ENCODE peak calls at places on chromosome 3, in eight cellular contexts. A is neural crest cell, R is pancreas, W is spleen, X is AG09309, O is prostate gland, F is endothelial cell, G is transverse colon. D is an unnamed sample.

GRCh38 chr3:146454796-146455195 is 14.6 kb downstream of the PLSCR2 start:
- DNase-seq in A (no peak), R (no peak), W (no peak), X (no peak), O (no peak), F (no peak), G (no peak), D (no peak)

GRCh38 chr3:17157713-17158112 is 273.0 kb downstream of the PLCL2 start:
- DNase-seq in A (no peak), R (no peak), W (no peak), X (peak; percentile 14), O (no peak), F (no peak), G (no peak), D (no peak)

GRCh38 chr3:189863031-189863430 is 231.8 kb downstream of the TP63 start:
- DNase-seq in A (no peak), R (no peak), W (no peak), X (no peak), O (peak; percentile 16), F (no peak), G (no peak), D (no peak)

GRCh38 chr3:141955163-141955562 is 78.7 kb downstream of the ATP1B3 start:
- DNase-seq in A (no peak), R (no peak), W (no peak), X (no peak), O (no peak), F (no peak), G (no peak), D (no peak)

GRCh38 chr3:153166206-153166605 is 4.2 kb downstream of the RAP2B start:
- DNase-seq in A (no peak), R (no peak), W (no peak), X (no peak), O (no peak), F (no peak), G (no peak), D (peak; percentile 58)

GRCh38 chr3:178084938-178085816 is 451.1 kb upstream of the KCNMB2 start:
- DNase-seq in A (peak; percentile 60), R (peak; percentile 70), W (no peak), X (no peak), O (peak; percentile 88), F (peak; percentile 60), G (peak; percentile 75), D (peak; percentile 60)

GRCh38 chr3:123521179-123521969 is 63.5 kb downstream of the HACD2 start:
- DNase-seq in A (no peak), R (no peak), W (no peak), X (no peak), O (no peak), F (no peak), G (no peak), D (no peak)

GRCh38 chr3:171649282-171649681 is 161.0 kb downstream of the PLD1 start:
- DNase-seq in A (no peak), R (no peak), W (no peak), X (no peak), O (no peak), F (no peak), G (no peak), D (no peak)

GRCh38 chr3:178964551-178964950 is 107.1 kb downstream of the ZMAT3 start:
- DNase-seq in A (no peak), R (no peak), W (no peak), X (no peak), O (no peak), F (no peak), G (no peak), D (no peak)

GRCh38 chr3:133568294-133569014 is 5.0 kb upstream of the CDV3 start:
- DNase-seq in A (no peak), R (no peak), W (no peak), X (peak; percentile 66), O (no peak), F (no peak), G (no peak), D (no peak)

GRCh38 chr3:98966862-98967554 is 65.5 kb upstream of the DCBLD2 start:
- DNase-seq in A (no peak), R (no peak), W (no peak), X (no peak), O (no peak), F (no peak), G (no peak), D (no peak)

GRCh38 chr3:124748560-124749198 is 18.4 kb downstream of the UMPS start:
- DNase-seq in A (no peak), R (no peak), W (no peak), X (no peak), O (no peak), F (no peak), G (no peak), D (no peak)

GRCh38 chr3:179093807-179094206 is 22.2 kb upstream of the ZMAT3 start:
- DNase-seq in A (no peak), R (no peak), W (no peak), X (no peak), O (no peak), F (no peak), G (no peak), D (no peak)

GRCh38 chr3:189724366-189724765 is 93.2 kb downstream of the TP63 start:
- DNase-seq in A (no peak), R (no peak), W (no peak), X (peak; percentile 20), O (no peak), F (no peak), G (no peak), D (no peak)

GRCh38 chr3:32583708-32584107 is 13.1 kb upstream of the DYNC1LI1 start:
- DNase-seq in A (no peak), R (no peak), W (no peak), X (peak; percentile 62), O (no peak), F (no peak), G (no peak), D (no peak)

GRCh38 chr3:16378920-16379319 is 113.9 kb downstream of the OXNAD1 start:
- DNase-seq in A (no peak), R (no peak), W (no peak), X (no peak), O (no peak), F (no peak), G (no peak), D (peak; percentile 68)

GRCh38 chr3:194488007-194488742 is 1.4 kb upstream of the ATP13A3 start:
- DNase-seq in A (no peak), R (no peak), W (no peak), X (no peak), O (no peak), F (no peak), G (no peak), D (peak; percentile 24)
- TF ChIP-seq CTCF in A (no peak), R (no peak), W (no peak), X (no peak), O (no peak), F (no peak), G (no peak), D (no peak)

DNA sequence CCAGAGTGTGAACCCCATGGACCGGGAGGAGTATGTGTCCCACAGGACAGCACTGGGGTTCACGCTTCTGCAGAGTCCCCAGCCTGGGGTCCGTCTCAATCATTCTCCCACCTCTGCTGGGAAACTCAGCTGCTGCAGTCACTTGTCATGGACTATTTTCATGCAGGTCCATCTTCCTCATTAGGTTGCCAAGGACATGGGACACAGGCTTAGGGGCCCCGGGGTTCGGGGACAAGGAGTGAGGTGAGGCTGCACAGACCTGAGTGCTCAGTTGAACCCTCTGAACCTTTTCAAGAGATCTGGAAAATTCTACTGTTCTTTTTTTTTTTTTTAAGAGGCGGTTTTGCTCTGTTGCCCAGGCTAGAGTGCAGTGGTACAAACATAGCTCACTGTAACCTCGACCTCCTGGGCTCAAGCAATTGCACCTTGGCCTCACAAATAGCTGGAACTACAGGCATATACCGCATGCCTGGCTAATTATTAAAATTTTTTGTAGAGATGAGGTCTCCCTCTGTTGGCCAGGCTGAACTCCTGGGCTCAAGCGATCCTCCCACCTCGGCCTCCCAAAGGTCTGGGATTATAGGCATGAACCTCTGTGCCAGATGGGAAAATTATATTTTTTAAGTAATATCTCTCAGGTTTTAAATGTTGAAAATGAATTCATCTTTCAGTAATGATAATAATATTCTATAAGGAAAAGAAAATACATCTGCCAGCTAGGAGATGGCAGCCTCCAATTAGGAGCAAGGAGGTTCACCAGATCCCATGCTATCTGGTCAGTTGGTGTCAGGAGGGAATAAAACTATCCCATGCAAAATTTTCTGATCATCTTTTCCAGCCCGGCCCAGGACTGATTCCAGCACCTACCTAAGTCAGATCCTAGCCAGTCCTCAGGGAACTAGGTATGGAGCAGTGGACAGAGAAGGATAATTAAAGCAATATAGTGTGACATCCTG is 45.2 kb downstream of the RPN1 start:
- DNase-seq in A (no peak), R (no peak), W (no peak), X (no peak), O (no peak), F (no peak), G (no peak), D (no peak)
- TF ChIP-seq CTCF in A (no peak), R (no peak), W (no peak), X (no peak), O (no peak), F (no peak), G (no peak), D (no peak)

DNA sequence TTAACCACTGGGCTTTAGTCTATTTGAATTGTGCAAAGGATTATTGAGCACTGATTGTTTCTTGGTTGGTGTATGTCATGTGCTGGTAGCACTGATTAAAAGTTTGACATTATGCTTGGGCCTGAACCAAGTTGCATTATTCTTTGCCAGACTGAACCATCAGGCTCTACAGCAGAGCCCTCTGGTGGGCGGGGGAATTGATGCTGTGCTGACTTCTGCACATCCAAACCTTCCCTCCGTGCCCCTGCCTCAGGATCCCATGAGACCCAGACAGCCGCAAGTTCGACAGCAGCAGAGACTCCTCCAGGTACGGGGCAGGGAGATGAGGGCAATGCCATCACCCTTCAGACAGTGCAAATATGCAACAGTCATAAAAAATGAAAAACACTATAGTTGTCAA is 28.4 kb upstream of the P2RY12 start:
- DNase-seq in A (no peak), R (no peak), W (no peak), X (no peak), O (no peak), F (peak; percentile 10), G (no peak), D (peak; percentile 8)
- TF ChIP-seq CTCF in A (no peak), R (no peak), W (no peak), X (no peak), O (no peak), F (no peak), G (no peak), D (no peak)

DNA sequence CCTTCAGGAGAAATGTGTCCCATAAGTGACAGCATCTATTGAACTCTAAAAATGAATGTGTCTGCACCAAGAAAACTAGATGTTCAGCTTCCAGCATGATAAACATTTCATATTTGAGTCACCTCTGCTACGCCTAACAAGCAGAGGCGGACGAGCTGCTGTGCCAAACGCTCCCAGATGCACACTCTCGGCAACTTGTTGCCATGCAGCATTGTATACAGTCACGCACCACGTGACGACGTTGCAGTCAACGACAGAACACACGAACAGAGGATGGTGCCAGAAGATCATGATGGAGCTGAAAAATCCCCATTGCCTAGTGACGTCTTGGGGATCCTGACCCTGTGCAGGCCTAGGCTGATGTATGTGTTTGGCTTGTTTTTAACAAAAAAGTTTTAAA is 137.5 kb downstream of the XXYLT1 start:
- DNase-seq in A (no peak), R (no peak), W (no peak), X (peak; percentile 28), O (peak; percentile 74), F (no peak), G (peak; percentile 60), D (peak; percentile 37)
- TF ChIP-seq CTCF in A (no peak), R (no peak), W (no peak), X (no peak), O (no peak), F (no peak), G (no peak), D (no peak)

GRCh38 chr3:194245975-194246561 is 105.1 kb downstream of the CPN2 start:
- DNase-seq in A (no peak), R (no peak), W (no peak), X (no peak), O (no peak), F (peak; percentile 16), G (no peak), D (no peak)
- TF ChIP-seq CTCF in A (no peak), R (no peak), W (no peak), X (no peak), O (no peak), F (no peak), G (no peak), D (no peak)

D was measured in activated CD8-positive, alpha-beta T cell treated with anti-CD3 and anti-CD28 coated beads for 36 hours.